ENCODE peak calls at places on chromosomes 2 and 18, in six cellular contexts. E is ecto neural progenitor cell; C is Calu3; W is stimulated activated CD4-positive, alpha-beta T cell treated with anti-CD3 and anti-CD28 coated beads, Interleukin-15, amount 100 ng/mL, for 24 hours; K is GM03348; Y is stimulated activated CD8-positive, alpha-beta memory T cell treated with anti-CD3 and anti-CD28 coated beads, Interleukin-2, amount 100 ng/mL, for 48 hours. A is an unnamed sample.

GRCh38 chr2:60513996-60514395 is 39.5 kb downstream of the BCL11A start:
- DNase-seq in E (no peak), C (no peak), W (no peak), K (no peak), Y (no peak), A (no peak)

GRCh38 chr2:116224610-116225009 is 1589.9 kb upstream of the DDX18 start:
- DNase-seq in E (no peak), C (no peak), W (no peak), K (no peak), Y (no peak), A (no peak)

GRCh38 chr2:225355788-225356187 is 43.7 kb upstream of the NYAP2 start:
- DNase-seq in E (no peak), C (no peak), W (no peak), K (no peak), Y (no peak), A (no peak)

GRCh38 chr2:105403241-105403784 is 4.5 kb upstream of the FHL2 start:
- DNase-seq in E (no peak), C (no peak), W (no peak), K (no peak), Y (no peak), A (no peak)

GRCh38 chr2:26559044-26559405 is 81.1 kb upstream of the OTOF start:
- DNase-seq in E (no peak), C (no peak), W (no peak), K (no peak), Y (no peak), A (no peak)

GRCh38 chr2:98445167-98445522 is 487 bp downstream of the INPP4A start:
- DNase-seq in E (no peak), C (no peak), W (peak), K (peak), Y (no peak), A (no peak)

GRCh38 chr2:64202206-64202864 is 58.1 kb upstream of the PELI1 start:
- DNase-seq in E (no peak), C (no peak), W (no peak), K (no peak), Y (no peak), A (no peak)

GRCh38 chr2:74691955-74692354 is 37.9 kb downstream of the SEMA4F start:
- DNase-seq in E (no peak), C (no peak), W (no peak), K (no peak), Y (no peak), A (no peak)

GRCh38 chr2:191311627-191312026 is 66.4 kb downstream of the MYO1B start:
- DNase-seq in E (no peak), C (peak), W (no peak), K (peak), Y (no peak), A (no peak)

GRCh38 chr18:51355841-51356240 is 158.4 kb upstream of the MEX3C start:
- DNase-seq in E (no peak), C (no peak), W (no peak), K (no peak), Y (no peak), A (no peak)

GRCh38 chr2:161416633-161417427 is 733 bp downstream of the TBR1 start:
- DNase-seq in E (peak), C (no peak), W (peak), K (no peak), Y (no peak), A (no peak)

GRCh38 chr2:207423886-207424285 is 105.9 kb upstream of the CREB1 start:
- DNase-seq in E (no peak), C (no peak), W (peak), K (peak), Y (peak), A (no peak)

GRCh38 chr2:71417300-71418202 is 35.8 kb upstream of the DYSF start:
- DNase-seq in E (no peak), C (no peak), W (no peak), K (no peak), Y (no peak), A (no peak)

GRCh38 chr2:107202962-107203591 is 317.1 kb upstream of the ST6GAL2 start:
- DNase-seq in E (no peak), C (no peak), W (no peak), K (no peak), Y (no peak), A (no peak)

GRCh38 chr2:233761040-233761769 is 1.1 kb downstream of the UGT1A1 start:
- DNase-seq in E (no peak), C (no peak), W (no peak), K (no peak), Y (no peak), A (no peak)

GRCh38 chr2:234368861-234369261 is 128.0 kb downstream of the ARL4C start:
- DNase-seq in E (no peak), C (peak), W (peak), K (peak), Y (no peak), A (no peak)

GRCh38 chr2:164039270-164039669 is 303.5 kb upstream of the FIGN start:
- DNase-seq in E (no peak), C (no peak), W (no peak), K (no peak), Y (no peak), A (no peak)

GRCh38 chr18:57430166-57430958 is 4.8 kb upstream of the ONECUT2 start:
- DNase-seq in E (peak), C (peak), W (no peak), K (no peak), Y (no peak), A (no peak)

GRCh38 chr18:48602759-48603390 is 64.0 kb downstream of the CTIF start:
- DNase-seq in E (no peak), C (no peak), W (no peak), K (no peak), Y (no peak), A (no peak)

GRCh38 chr2:145186303-145186702 is 666.4 kb upstream of the ZEB2 start:
- DNase-seq in E (no peak), C (no peak), W (no peak), K (no peak), Y (no peak), A (no peak)

GRCh38 chr18:14971461-14972185 is 223.7 kb downstream of the ANKRD30B start:
- DNase-seq in E (no peak), C (no peak), W (no peak), K (peak), Y (no peak), A (peak)

GRCh38 chr2:230160112-230160660 is 59.6 kb downstream of the SP110 start:
- DNase-seq in E (peak), C (peak), W (peak), K (peak), Y (peak), A (no peak)

GRCh38 chr2:176490061-176490861 is 221.0 kb downstream of the MTX2 start:
- DNase-seq in E (peak), C (no peak), W (no peak), K (peak), Y (no peak), A (no peak)

GRCh38 chr2:232310189-232310588 is 68.4 kb upstream of the ALPP start:
- DNase-seq in E (no peak), C (no peak), W (peak), K (no peak), Y (no peak), A (no peak)

A was measured in esophagus muscularis mucosa.